ENCODE peak calls at places on chromosome 18, in four cellular contexts. B is neural progenitor cell, U is GM12878, A is fibroblast of lung. G is an unnamed sample. For H3K27me3, the result is how much of the 10 kb centered on the place peaks cover.

GRCh38 chr18:68916734-68917133 is 118.9 kb downstream of the CCDC102B start:
- DNase-seq in U (no peak), B (no peak), A (no peak), G (peak)

GRCh38 chr18:9380101-9380500 is 45.5 kb downstream of the TWSG1 start:
- DNase-seq in U (no peak), A (peak), B (no peak), G (no peak)

GRCh38 chr18:14978962-14979535 is 231.1 kb downstream of the ANKRD30B start:
- DNase-seq in B (no peak), U (no peak), A (peak), G (no peak)

GRCh38 chr18:46293699-46294300 is 189.6 kb downstream of the HAUS1 start:
- DNase-seq in U (no peak), B (peak), A (peak), G (no peak)

GRCh38 chr18:79374408-79375171 is 21.1 kb upstream of the NFATC1 start:
- DNase-seq in U (peak), B (no peak), A (no peak), G (no peak)

GRCh38 chr18:7688580-7688979 is 121.5 kb downstream of the PTPRM start:
- DNase-seq in A (no peak), B (no peak), U (no peak), G (no peak)

GRCh38 chr18:10475633-10476388 is 21.4 kb downstream of the APCDD1 start:
- DNase-seq in U (no peak), B (no peak), A (no peak), G (no peak)

GRCh38 chr18:9792565-9793226 is 84.6 kb downstream of the RAB31 start:
- DNase-seq in A (no peak), B (peak), U (no peak), G (no peak)

GRCh38 chr18:23640023-23640422 is 22.7 kb downstream of the ANKRD29 start:
- DNase-seq in A (no peak), U (no peak), B (no peak), G (no peak)

GRCh38 chr18:69636529-69637301 is 236.0 kb downstream of the DOK6 start:
- DNase-seq in U (no peak), B (peak), A (no peak), G (no peak)

GRCh38 chr18:12595571-12596255 is 62.2 kb downstream of the SPIRE1 start:
- DNase-seq in A (no peak), B (no peak), U (no peak), G (no peak)

GRCh38 chr18:58117685-58118403 is 73.8 kb downstream of the NEDD4L start:
- DNase-seq in U (no peak), B (no peak), A (peak), G (peak)

GRCh38 chr18:21599585-21600525 is 649 bp downstream of the ESCO1 start:
- DNase-seq in U (no peak), B (peak), A (no peak), G (no peak)

GRCh38 chr18:45910405-45911023 is 56.6 kb downstream of the EPG5 start:
- DNase-seq in U (peak), B (peak), A (peak), G (peak)

GRCh38 chr18:46369323-46369722 is 265.1 kb downstream of the HAUS1 start:
- DNase-seq in B (peak), U (no peak), A (no peak), G (no peak)

GRCh38 chr18:22813648-22814328 is 119.3 kb upstream of the RBBP8 start:
- DNase-seq in A (peak), U (no peak), B (peak), G (no peak)

GRCh38 chr18:67875936-67876335 is 359.4 kb upstream of the DSEL start:
- DNase-seq in A (peak), U (no peak), B (no peak), G (no peak)

GRCh38 chr18:45519881-45520280 is 95.4 kb upstream of the SLC14A2 start:
- DNase-seq in B (no peak), A (peak), U (no peak), G (no peak)

GRCh38 chr18:21897811-21898210 is 157.2 kb downstream of the MIB1 start:
- DNase-seq in A (peak), U (no peak), B (peak), G (no peak)

GRCh38 chr18:61890344-61890743 is 2.5 kb downstream of the RNF152 start:
- DNase-seq in A (no peak), U (no peak), B (no peak), G (no peak)
- H3K27me3 ChIP-seq in A (under half), U (under half), B (under half), G (under half)

GRCh38 chr18:50507120-50507590 is 52.7 kb upstream of the MAPK4 start:
- DNase-seq in A (peak), U (no peak), B (peak), G (no peak)
- TF ChIP-seq CTCF in A (peak), U (peak), B (peak), G (peak)

GRCh38 chr18:71189581-71189980 is 900.7 kb downstream of the SOCS6 start:
- DNase-seq in B (no peak), U (no peak), A (no peak), G (no peak)

GRCh38 chr18:71194438-71194837 is 905.6 kb downstream of the SOCS6 start:
- DNase-seq in U (no peak), A (no peak), B (no peak), G (no peak)
- H3K4me3 ChIP-seq in U (no peak), A (no peak), B (no peak), G (no peak)

DNA sequence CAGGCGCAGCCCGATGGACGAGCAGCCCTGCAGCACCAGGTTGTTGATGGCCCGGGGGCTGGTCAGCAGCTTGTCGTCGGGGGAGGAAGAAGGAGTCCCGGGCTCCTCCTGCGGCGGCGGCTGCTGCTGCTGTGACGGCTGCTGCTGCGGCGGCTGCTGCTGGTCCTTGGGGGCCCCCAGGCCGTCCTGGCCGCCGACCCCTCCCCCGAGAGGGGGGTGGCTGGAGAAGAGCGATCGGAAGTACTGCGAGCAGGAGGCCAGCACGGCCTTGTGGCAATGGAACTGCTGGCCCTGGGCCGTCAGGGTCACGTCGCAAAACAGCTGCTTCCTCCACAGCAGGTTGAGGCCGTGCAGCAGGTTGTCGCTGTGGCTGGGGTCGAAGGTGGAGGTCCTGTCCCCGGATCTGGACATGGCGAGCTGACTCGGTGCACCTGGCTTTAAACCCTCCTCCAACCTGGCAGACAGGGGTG is 2.6 kb downstream of the KLHL14 start:
- DNase-seq in A (no peak), B (peak), U (no peak), G (no peak)
- H3K27me3 ChIP-seq in A (under half), B (half or more), U (under half), G (under half)

GRCh38 chr18:35436076-35436649 is 59.0 kb upstream of the ZNF396 start:
- DNase-seq in A (peak), B (no peak), U (no peak), G (no peak)
- TF ChIP-seq CTCF in A (no peak), B (no peak), U (no peak), G (no peak)

G was measured in kidney epithelial cell.